ENCODE peak calls at places on chromosomes 7 and 10, in six cellular contexts. W is stimulated activated CD4-positive, alpha-beta T cell treated with anti-CD3 and anti-CD28 coated beads, Interleukin-4, amount 100 ng/mL, for 48 hours; J is epithelial cell of prostate; E is iris pigment epithelial cell; T is HEK293T; V is GM20000. D is an unnamed sample.

GRCh38 chr10:58266826-58267712 is 625 bp downstream of the IPMK start:
- DNase-seq in T (peak), J (no peak), V (peak), E (peak), W (peak), D (peak)

GRCh38 chr7:83109352-83109751 is 53.3 kb downstream of the PCLO start:
- DNase-seq in V (no peak), W (no peak), E (no peak), T (no peak), J (no peak), D (no peak)

GRCh38 chr7:126052229-126052628 is 1122.6 kb upstream of the POT1 start:
- DNase-seq in V (no peak), W (no peak), T (no peak), J (no peak), E (no peak), D (no peak)

GRCh38 chr7:138456220-138456619 is 3.8 kb upstream of the TRIM24 start:
- DNase-seq in T (no peak), W (no peak), J (no peak), V (no peak), E (no peak), D (no peak)

GRCh38 chr10:67662415-67662814 is 33.6 kb downstream of the CTNNA3 start:
- DNase-seq in J (no peak), E (no peak), V (no peak), T (no peak), W (no peak), D (no peak)

GRCh38 chr10:132139526-132139925 is 47.2 kb upstream of the DPYSL4 start:
- DNase-seq in E (no peak), W (no peak), T (no peak), J (no peak), V (no peak), D (no peak)

GRCh38 chr10:119538632-119539358 is 3.7 kb downstream of the RGS10 start:
- DNase-seq in J (no peak), E (no peak), T (no peak), V (no peak), W (no peak), D (no peak)

GRCh38 chr10:124362572-124362971 is 56.2 kb downstream of the OAT start:
- DNase-seq in W (no peak), T (no peak), V (no peak), J (no peak), E (no peak), D (no peak)

GRCh38 chr10:80186364-80187012 is 18.8 kb downstream of the ANXA11 start:
- DNase-seq in J (no peak), W (peak), E (no peak), T (no peak), V (no peak), D (no peak)

D was measured in GM12865.